ENCODE peak calls at places on chromosome 9, in four cellular contexts. D, U, R and M are unnamed samples.

GRCh38 chr9:4430492-4431261 is 59.6 kb upstream of the SLC1A1 start:
- DNase-seq in D (no peak), R (no peak), U (no peak), M (no peak)

GRCh38 chr9:89596937-89597555 is 7.8 kb upstream of the GADD45G start:
- DNase-seq in R (no peak), D (no peak), U (peak), M (no peak)

GRCh38 chr9:98971168-98971914 is 27.6 kb downstream of the COL15A1 start:
- DNase-seq in R (peak), U (no peak), D (no peak), M (peak)

GRCh38 chr9:138038244-138038671 is 160.7 kb downstream of the CACNA1B start:
- DNase-seq in U (no peak), D (no peak), R (no peak), M (no peak)

GRCh38 chr9:111069233-111069632 is 31.0 kb upstream of the LPAR1 start:
- DNase-seq in R (no peak), U (no peak), D (no peak), M (no peak)

GRCh38 chr9:3993783-3994182 is 306.1 kb downstream of the GLIS3 start:
- DNase-seq in U (no peak), D (no peak), R (no peak), M (no peak)

GRCh38 chr9:98576859-98577258 is 131.9 kb downstream of the GABBR2 start:
- DNase-seq in D (no peak), R (no peak), U (no peak), M (no peak)

GRCh38 chr9:104776787-104777186 is 12.9 kb downstream of the NIPSNAP3B start:
- DNase-seq in D (no peak), R (peak), U (no peak), M (no peak)

GRCh38 chr9:137757613-137758029 is 120.0 kb upstream of the CACNA1B start:
- DNase-seq in U (no peak), D (no peak), R (peak), M (no peak)

GRCh38 chr9:81473708-81474107 is 215.6 kb downstream of the TLE1 start:
- DNase-seq in U (no peak), R (peak), D (no peak), M (no peak)

GRCh38 chr9:92600742-92601261 is 65.0 kb upstream of the ECM2 start:
- DNase-seq in D (no peak), U (no peak), R (peak), M (no peak)

GRCh38 chr9:36207016-36207415 is 16.3 kb downstream of the CLTA start:
- DNase-seq in D (no peak), R (peak), U (no peak), M (peak)

GRCh38 chr9:99169982-99170761 is 51.6 kb downstream of the ALG2 start:
- DNase-seq in U (peak), R (no peak), D (no peak), M (peak)

GRCh38 chr9:89522979-89523305 is 25.0 kb upstream of the SEMA4D start:
- DNase-seq in R (no peak), U (no peak), D (no peak), M (no peak)

GRCh38 chr9:35826071-35826701 is 2.3 kb downstream of the FAM221B start:
- DNase-seq in D (no peak), U (peak), R (peak), M (peak)

GRCh38 chr9:133669402-133669801 is 33.2 kb downstream of the DBH start:
- DNase-seq in U (no peak), R (no peak), D (no peak), M (peak)

GRCh38 chr9:109986423-109987055 is 206.5 kb downstream of the PALM2AKAP2 start:
- DNase-seq in R (peak), D (no peak), U (no peak), M (no peak)

GRCh38 chr9:129094387-129095169 is 13.7 kb downstream of the DOLPP1 start:
- DNase-seq in R (no peak), U (no peak), D (no peak), M (no peak)

GRCh38 chr9:129095908-129096307 is 14.7 kb downstream of the CRAT start:
- DNase-seq in D (no peak), R (no peak), U (no peak), M (no peak)

GRCh38 chr9:129095170-129095667 is 14.3 kb downstream of the DOLPP1 start:
- DNase-seq in D (no peak), U (no peak), R (no peak), M (no peak)

GRCh38 chr9:129097671-129098306 is 12.8 kb downstream of the CRAT start:
- DNase-seq in U (no peak), D (no peak), R (no peak), M (no peak)

GRCh38 chr9:129093602-129094386 is 12.9 kb downstream of the DOLPP1 start:
- DNase-seq in R (no peak), U (no peak), D (no peak), M (no peak)
- H4K8ac ChIP-seq in R (no peak), U (no peak), D (no peak), M (no peak)

GRCh38 chr9:16869140-16869903 is 1.1 kb downstream of the BNC2 start:
- DNase-seq in D (no peak), R (peak), U (peak), M (peak)
- H4K5ac ChIP-seq in D (no peak), R (peak), U (no peak), M (no peak)

GRCh38 chr9:74824654-74825053 is 63.1 kb downstream of the TRPM6 start:
- DNase-seq in R (no peak), U (no peak), D (no peak), M (no peak)

GRCh38 chr9:74817281-74818181 is 70.2 kb downstream of the TRPM6 start:
- DNase-seq in D (no peak), U (no peak), R (no peak), M (no peak)

GRCh38 chr9:74821636-74822035 is 66.1 kb downstream of the TRPM6 start:
- DNase-seq in D (no peak), R (no peak), U (no peak), M (no peak)
- H4K8ac ChIP-seq in D (no peak), R (no peak), U (no peak), M (no peak)

GRCh38 chr9:120372040-120372439 is 207.9 kb downstream of the CDK5RAP2 start:
- DNase-seq in R (no peak), U (no peak), D (no peak), M (peak)

GRCh38 chr9:120368799-120369198 is 211.2 kb downstream of the CDK5RAP2 start:
- DNase-seq in R (no peak), D (no peak), U (no peak), M (no peak)

GRCh38 chr9:120366646-120367019 is 213.3 kb downstream of the CDK5RAP2 start:
- DNase-seq in D (peak), R (peak), U (peak), M (peak)

GRCh38 chr9:120365386-120365785 is 214.6 kb downstream of the CDK5RAP2 start:
- DNase-seq in D (no peak), U (no peak), R (no peak), M (no peak)

GRCh38 chr9:120369608-120370220 is 210.3 kb downstream of the CDK5RAP2 start:
- DNase-seq in R (peak), U (no peak), D (no peak), M (no peak)
- H4K5ac ChIP-seq in R (peak), U (no peak), D (no peak), M (no peak)

GRCh38 chr9:114200721-114201300 is 45.5 kb downstream of the COL27A1 start:
- DNase-seq in R (peak), U (no peak), D (no peak), M (no peak)
- H4K8ac ChIP-seq in R (no peak), U (no peak), D (no peak), M (no peak)

GRCh38 chr9:125878241-125878640 is 131.1 kb downstream of the PBX3 start:
- DNase-seq in R (no peak), D (peak), U (no peak), M (no peak)
- H4K5ac ChIP-seq in R (no peak), D (no peak), U (no peak), M (no peak)

GRCh38 chr9:126337690-126338426 is 11.2 kb downstream of the MVB12B start:
- DNase-seq in R (no peak), U (no peak), D (no peak), M (no peak)
- H4K8ac ChIP-seq in R (no peak), U (no peak), D (no peak), M (no peak)